ENCODE peak calls at places on chromosome 12, in ten cellular contexts. R is HEK293T; Z is foreskin fibroblast; L is Peyer's patch; I is activated T-helper 1 cell treated with Interleukin-2 at 50 U/mL for 16 hours; O is endothelial cell; J is putamen; W is stimulated activated CD8-positive, alpha-beta memory T cell treated with anti-CD3 and anti-CD28 coated beads, Interleukin-15, amount 100 ng/mL, for 1 hour; S is iris pigment epithelial cell; P is A549. E is an unnamed sample.

GRCh38 chr12:49330631-49331359 is 6.2 kb downstream of the C1QL4 start:
- DNase-seq in R (no peak), Z (no peak), L (no peak), I (no peak), O (no peak), J (no peak), W (no peak), S (no peak), P (no peak), E (no peak)

GRCh38 chr12:4037747-4038312 is 164.6 kb upstream of the PARP11 start:
- DNase-seq in R (peak), Z (peak), L (peak), I (no peak), O (peak), J (peak), W (no peak), S (peak), P (peak), E (no peak)

GRCh38 chr12:131736807-131737484 is 26.1 kb downstream of the SFSWAP start:
- DNase-seq in R (no peak), Z (peak), L (no peak), I (no peak), O (no peak), J (no peak), W (no peak), S (peak), P (peak), E (no peak)

GRCh38 chr12:14284189-14284722 is 81.2 kb upstream of the ATF7IP start:
- DNase-seq in R (no peak), Z (no peak), L (no peak), I (no peak), O (no peak), J (no peak), W (no peak), S (no peak), P (no peak), E (peak)

GRCh38 chr12:122867701-122868461 is 28.0 kb downstream of the VPS37B start:
- DNase-seq in R (peak), Z (peak), L (peak), I (no peak), O (peak), J (no peak), W (no peak), S (no peak), P (peak), E (no peak)

GRCh38 chr12:5204271-5204670 is 160.6 kb downstream of the KCNA5 start:
- DNase-seq in R (no peak), Z (no peak), L (no peak), I (no peak), O (no peak), J (no peak), W (no peak), S (no peak), P (no peak), E (no peak)

GRCh38 chr12:116736962-116737773 is 701 bp downstream of the SPRING1 start:
- DNase-seq in R (peak), Z (peak), L (no peak), I (no peak), O (peak), J (no peak), W (no peak), S (no peak), P (peak), E (peak)

GRCh38 chr12:27627123-27627835 is 69.0 kb upstream of the REP15 start:
- DNase-seq in R (no peak), Z (peak), L (no peak), I (no peak), O (no peak), J (no peak), W (no peak), S (peak), P (no peak), E (no peak)

GRCh38 chr12:120394483-120395367 is 25.8 kb upstream of the MSI1 start:
- DNase-seq in R (no peak), Z (no peak), L (peak), I (no peak), O (peak), J (no peak), W (no peak), S (no peak), P (no peak), E (no peak)

GRCh38 chr12:119181202-119181601 is 2.5 kb downstream of the HSPB8 start:
- DNase-seq in R (no peak), Z (no peak), L (no peak), I (no peak), O (no peak), J (no peak), W (no peak), S (no peak), P (no peak), E (no peak)

GRCh38 chr12:43957732-43958131 is 121.9 kb downstream of the TMEM117 start:
- DNase-seq in R (peak), Z (peak), L (no peak), I (no peak), O (peak), J (peak), W (no peak), S (peak), P (peak), E (peak)

GRCh38 chr12:118694128-118694775 is 287.1 kb upstream of the SRRM4 start:
- DNase-seq in R (no peak), Z (no peak), L (no peak), I (no peak), O (no peak), J (no peak), W (no peak), S (no peak), P (no peak), E (no peak)

GRCh38 chr12:110058875-110059615 is 10.7 kb upstream of the C12orf76 start:
- DNase-seq in R (no peak), Z (no peak), L (no peak), I (no peak), O (no peak), J (no peak), W (no peak), S (no peak), P (no peak), E (no peak)

GRCh38 chr12:64299628-64300027 is 77.5 kb upstream of the KICS2 start:
- DNase-seq in R (no peak), Z (no peak), L (no peak), I (no peak), O (no peak), J (no peak), W (no peak), S (no peak), P (no peak), E (no peak)

GRCh38 chr12:24697769-24698168 is 251.1 kb downstream of the BCAT1 start:
- DNase-seq in R (no peak), Z (no peak), L (no peak), I (no peak), O (no peak), J (no peak), W (no peak), S (no peak), P (no peak), E (no peak)

GRCh38 chr12:25583545-25583944 is 30.5 kb upstream of the LMNTD1 start:
- DNase-seq in R (no peak), Z (peak), L (no peak), I (no peak), O (no peak), J (no peak), W (no peak), S (peak), P (no peak), E (no peak)

GRCh38 chr12:3869860-3870259 is 3.3 kb downstream of the PARP11 start:
- DNase-seq in R (no peak), Z (no peak), L (no peak), I (no peak), O (no peak), J (no peak), W (no peak), S (peak), P (no peak), E (no peak)

GRCh38 chr12:52120951-52121847 is 41.7 kb downstream of the SMIM41 start:
- DNase-seq in R (no peak), Z (no peak), L (no peak), I (no peak), O (no peak), J (no peak), W (no peak), S (peak), P (no peak), E (peak)

GRCh38 chr12:25491396-25491948 is 61.6 kb downstream of the LMNTD1 start:
- DNase-seq in R (no peak), Z (no peak), L (no peak), I (no peak), O (no peak), J (no peak), W (no peak), S (no peak), P (no peak), E (no peak)

GRCh38 chr12:111838353-111838752 is 3.7 kb upstream of the MAPKAPK5 start:
- DNase-seq in R (no peak), Z (peak), L (no peak), I (no peak), O (no peak), J (no peak), W (no peak), S (no peak), P (no peak), E (no peak)

GRCh38 chr12:115771601-115772000 is 505.9 kb downstream of the MED13L start:
- DNase-seq in R (no peak), Z (no peak), L (no peak), I (no peak), O (no peak), J (no peak), W (no peak), S (no peak), P (no peak), E (no peak)

GRCh38 chr12:2266666-2267623 is 214.2 kb downstream of the CACNA1C start:
- DNase-seq in R (no peak), Z (peak), L (peak), I (no peak), O (no peak), J (no peak), W (no peak), S (no peak), P (no peak), E (no peak)

GRCh38 chr12:68871899-68872298 is 61.1 kb downstream of the CPM start:
- DNase-seq in R (peak), Z (no peak), L (no peak), I (no peak), O (peak), J (no peak), W (no peak), S (no peak), P (no peak), E (peak)

GRCh38 chr12:43180242-43180641 is 371.8 kb downstream of the ADAMTS20 start:
- DNase-seq in R (no peak), Z (no peak), L (no peak), I (no peak), O (no peak), J (no peak), W (no peak), S (no peak), P (no peak), E (no peak)

GRCh38 chr12:32907166-32907565 is 10.6 kb upstream of the PKP2 start:
- DNase-seq in R (no peak), Z (no peak), L (no peak), I (no peak), O (no peak), J (no peak), W (no peak), S (no peak), P (no peak), E (no peak)

GRCh38 chr12:51971679-51972423 is 20.4 kb downstream of the ACVR1B start:
- DNase-seq in R (no peak), Z (no peak), L (no peak), I (no peak), O (no peak), J (no peak), W (no peak), S (peak), P (no peak), E (no peak)

GRCh38 chr12:48199784-48200198 is 3.3 kb downstream of the OR10AD1 start:
- DNase-seq in R (no peak), Z (peak), L (no peak), I (no peak), O (no peak), J (no peak), W (no peak), S (peak), P (no peak), E (no peak)

GRCh38 chr12:109594566-109595317 is 21.1 kb downstream of the MVK start:
- DNase-seq in R (no peak), Z (no peak), L (no peak), I (no peak), O (no peak), J (no peak), W (no peak), S (no peak), P (no peak), E (no peak)

E was measured in GM10248.